ENCODE peak calls at places on chromosomes 3 and 15, in five cellular contexts. X is neural progenitor cell, I is astrocyte of the cerebellum, P is body of pancreas, G is pancreas. Z is an unnamed sample.

GRCh38 chr3:100496711-100497261 is 4.4 kb downstream of the TMEM45A start:
- DNase-seq in I (peak), P (no peak), X (no peak), G (no peak), Z (no peak)

GRCh38 chr3:117719316-117719926 is 1009.8 kb downstream of the TUSC7 start:
- DNase-seq in G (no peak), X (peak), P (peak), I (no peak), Z (no peak)

GRCh38 chr15:92637621-92638020 is 18.0 kb downstream of the FAM174B start:
- DNase-seq in I (no peak), P (peak), X (no peak), G (peak), Z (no peak)

GRCh38 chr3:24220859-24221657 is 273.6 kb downstream of the THRB start:
- DNase-seq in X (peak), G (no peak), P (peak), I (peak), Z (no peak)

GRCh38 chr15:99433757-99434211 is 132.0 kb upstream of the MEF2A start:
- DNase-seq in P (no peak), G (no peak), X (no peak), I (no peak), Z (no peak)

GRCh38 chr3:138348107-138348949 is at the start of gene MRAS:
- DNase-seq in X (peak), G (peak), P (peak), I (no peak), Z (no peak)

GRCh38 chr3:187243933-187244564 is 46.8 kb downstream of the RTP1 start:
- DNase-seq in P (no peak), I (no peak), X (no peak), G (no peak), Z (no peak)

GRCh38 chr15:68730491-68731317 is 90.0 kb downstream of the ANP32A start:
- DNase-seq in X (peak), P (peak), I (peak), G (no peak), Z (peak)

GRCh38 chr3:132325103-132325606 is 7.9 kb downstream of the ACP3 start:
- DNase-seq in G (no peak), X (no peak), I (no peak), P (no peak), Z (no peak)

GRCh38 chr3:173894-174293 is 22.7 kb upstream of the CHL1 start:
- DNase-seq in X (no peak), P (no peak), I (no peak), G (no peak), Z (no peak)

GRCh38 chr3:138348950-138349739 is 766 bp downstream of the MRAS start:
- DNase-seq in G (no peak), I (no peak), X (peak), P (peak), Z (no peak)

GRCh38 chr3:54932606-54933005 is 4.7 kb upstream of the LRTM1 start:
- DNase-seq in G (no peak), X (no peak), I (no peak), P (no peak), Z (no peak)

GRCh38 chr3:118272976-118273375 is 761.7 kb downstream of the IGSF11 start:
- DNase-seq in X (no peak), P (no peak), G (no peak), I (no peak), Z (no peak)

GRCh38 chr3:49027634-49028033 is 1.6 kb downstream of the IMPDH2 start:
- DNase-seq in I (no peak), G (no peak), X (no peak), P (no peak), Z (no peak)

GRCh38 chr3:8565376-8565775 is 63.8 kb downstream of the LMCD1 start:
- DNase-seq in P (no peak), G (no peak), X (no peak), I (no peak), Z (no peak)

GRCh38 chr15:37574985-37575384 is 359.5 kb upstream of the TMCO5A start:
- DNase-seq in I (no peak), G (no peak), X (no peak), P (no peak), Z (no peak)

GRCh38 chr3:53174346-53175250 is 13.6 kb downstream of the PRKCD start:
- DNase-seq in X (no peak), G (no peak), P (no peak), I (no peak), Z (no peak)

GRCh38 chr3:124846189-124846588 is 41.0 kb downstream of the ITGB5 start:
- DNase-seq in G (no peak), P (no peak), I (peak), X (no peak), Z (no peak)

GRCh38 chr3:48413086-48413485 is 16.8 kb downstream of the PLXNB1 start:
- DNase-seq in I (no peak), P (no peak), G (peak), X (no peak), Z (no peak)

DNA sequence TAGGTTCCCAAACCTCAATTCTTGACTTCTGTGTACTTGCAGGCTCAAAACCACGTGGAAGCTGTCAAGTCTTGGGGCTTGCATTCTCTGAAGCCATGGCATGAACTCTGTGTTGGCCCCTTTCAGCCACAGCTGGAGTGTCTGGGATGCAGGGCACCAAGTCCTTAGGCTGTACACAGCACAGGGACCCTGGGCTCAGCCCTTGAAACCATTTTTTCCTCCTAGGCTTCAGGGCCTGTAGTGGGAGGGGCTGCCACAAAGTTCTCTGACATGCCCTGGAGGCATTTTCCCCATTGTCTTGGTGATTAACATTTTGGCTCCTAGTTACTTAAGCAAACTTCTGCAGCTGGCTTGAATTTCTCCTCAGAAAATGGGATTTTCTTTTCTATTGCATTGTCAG is 135.4 kb downstream of the ATG7 start:
- DNase-seq in P (no peak), G (no peak), X (no peak), I (no peak), Z (no peak)
- H3K4me3 ChIP-seq in P (no peak), G (no peak), X (no peak), I (no peak), Z (no peak)

DNA sequence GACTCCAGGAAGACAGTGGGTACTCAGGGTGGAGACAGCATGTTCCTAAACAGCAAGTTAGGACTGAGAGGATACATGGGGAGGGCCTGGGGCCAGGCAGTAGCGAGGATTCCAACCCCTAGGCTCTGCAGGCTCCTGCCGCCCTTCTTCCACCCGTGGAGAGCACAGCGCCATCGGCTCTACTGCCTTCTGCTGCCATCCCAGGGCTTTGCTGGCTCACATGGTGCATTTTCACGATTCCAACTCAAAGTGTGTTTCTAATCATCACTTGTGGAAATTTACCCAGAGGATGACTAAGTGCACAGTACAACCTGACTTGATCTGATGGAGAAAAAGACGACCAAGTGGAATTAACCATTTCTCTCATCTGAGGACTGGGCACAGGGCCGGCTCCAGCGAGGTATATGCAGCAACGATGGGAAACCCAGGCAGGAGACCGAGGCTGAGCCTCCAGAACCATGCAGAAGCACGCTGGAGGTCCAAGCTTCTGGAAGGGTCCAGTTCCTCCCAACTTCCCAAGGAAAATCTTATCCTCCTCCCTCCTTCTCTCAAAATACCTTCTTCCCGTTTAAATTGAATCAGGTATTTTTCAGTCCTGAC is 104.6 kb downstream of the LRIG1 start:
- DNase-seq in I (no peak), P (no peak), G (no peak), X (no peak), Z (no peak)
- H3K4me3 ChIP-seq in I (no peak), P (no peak), G (no peak), X (no peak), Z (no peak)

GRCh38 chr3:169969696-169970095 is 3.1 kb downstream of the SEC62 start:
- DNase-seq in P (no peak), I (no peak), X (no peak), G (no peak), Z (no peak)
- H3K4me3 ChIP-seq in P (no peak), I (no peak), X (no peak), G (no peak), Z (no peak)

GRCh38 chr3:46944191-46944590 is 32.4 kb downstream of the CCDC12 start:
- DNase-seq in G (no peak), P (peak), X (no peak), I (no peak), Z (no peak)

GRCh38 chr3:46947981-46948791 is 28.4 kb downstream of the CCDC12 start:
- DNase-seq in P (peak), G (peak), I (no peak), X (no peak), Z (no peak)

GRCh38 chr3:46947545-46947899 is 29.0 kb downstream of the CCDC12 start:
- DNase-seq in I (no peak), P (no peak), G (no peak), X (no peak), Z (no peak)

GRCh38 chr3:46946856-46947544 is 29.5 kb downstream of the CCDC12 start:
- DNase-seq in I (no peak), X (no peak), G (peak), P (peak), Z (no peak)

DNA sequence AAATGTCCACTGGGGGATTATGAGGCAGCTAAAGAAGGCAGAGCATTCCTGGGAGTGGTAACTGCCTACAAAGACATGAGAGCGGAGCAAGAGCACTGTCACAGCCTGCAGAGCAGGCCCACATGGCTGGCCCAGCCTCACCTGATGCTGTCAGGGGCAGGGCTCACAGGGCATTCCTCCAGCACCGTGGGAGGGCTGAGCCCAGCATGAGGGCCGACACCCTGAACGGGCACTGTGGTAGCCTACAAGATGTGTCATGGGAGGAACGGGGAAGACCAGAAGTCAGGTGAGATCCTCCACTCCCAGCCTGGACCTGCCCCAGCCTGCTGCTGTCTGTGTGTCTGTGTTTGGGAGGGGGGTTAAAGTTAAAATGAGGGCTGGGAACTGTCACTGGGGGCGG is 30.1 kb downstream of the CCDC12 start:
- DNase-seq in X (no peak), P (peak), G (peak), I (no peak), Z (no peak)
- H3K4me3 ChIP-seq in X (no peak), P (no peak), G (no peak), I (no peak), Z (no peak)

GRCh38 chr3:13636186-13636585 is 87.3 kb downstream of the FBLN2 start:
- DNase-seq in I (no peak), X (no peak), P (no peak), G (peak), Z (no peak)
- H3K4me3 ChIP-seq in I (no peak), X (no peak), P (no peak), G (no peak), Z (no peak)

GRCh38 chr3:142910280-142910679 is 21.4 kb upstream of the PCOLCE2 start:
- DNase-seq in X (no peak), P (no peak), G (no peak), I (no peak), Z (no peak)

GRCh38 chr3:142915636-142916035 is 26.8 kb upstream of the PCOLCE2 start:
- DNase-seq in G (no peak), I (no peak), P (no peak), X (no peak), Z (no peak)

GRCh38 chr3:142914286-142914811 is 25.5 kb upstream of the PCOLCE2 start:
- DNase-seq in G (no peak), X (no peak), I (no peak), P (no peak), Z (no peak)

GRCh38 chr3:142913432-142913831 is 24.5 kb upstream of the PCOLCE2 start:
- DNase-seq in X (no peak), P (no peak), I (no peak), G (no peak), Z (no peak)

GRCh38 chr3:142912440-142913172 is 23.7 kb upstream of the PCOLCE2 start:
- DNase-seq in G (no peak), X (no peak), P (no peak), I (no peak), Z (no peak)
- H3K4me3 ChIP-seq in G (no peak), X (no peak), P (no peak), I (no peak), Z (no peak)

Z was measured in iPS DF 6.9.